ENCODE peak calls at places on chromosomes 13 and 19, in four cellular contexts. M, N, E and T are unnamed samples.
A peak's percentile ranks its signal among the peaks of the same experiment; 100 is the strongest.

GRCh38 chr19:7527516-7528191 is 5.2 kb downstream of the MCOLN1 start:
- DNase-seq in N (no peak), E (no peak), M (no peak), T (no peak)

GRCh38 chr13:20174656-20175405 is 14.0 kb upstream of the GJA3 start:
- DNase-seq in M (no peak), E (no peak), N (peak; percentile 95), T (no peak)

GRCh38 chr13:113835461-113836274 is 28.2 kb downstream of the GAS6 start:
- DNase-seq in E (no peak), M (no peak), N (no peak), T (no peak)

GRCh38 chr13:25489238-25489637 is 117.5 kb downstream of the ATP8A2 start:
- DNase-seq in E (peak; percentile 29), M (no peak), N (no peak), T (no peak)

GRCh38 chr13:27379694-27380596 is 44.5 kb upstream of the GTF3A start:
- DNase-seq in E (no peak), M (peak; percentile 95), N (peak; percentile 39), T (no peak)

GRCh38 chr13:63305641-63306133 is 1890.0 kb upstream of the PCDH20 start:
- DNase-seq in E (no peak), N (no peak), M (no peak), T (no peak)

GRCh38 chr19:50812474-50812873 is 11.1 kb downstream of the KLK1 start:
- DNase-seq in N (no peak), M (no peak), E (no peak), T (no peak)

GRCh38 chr19:2335848-2336247 is 7.4 kb downstream of the SPPL2B start:
- DNase-seq in N (no peak), E (no peak), M (no peak), T (no peak)

GRCh38 chr19:2982556-2982955 is 5.2 kb downstream of the TLE6 start:
- DNase-seq in M (no peak), E (no peak), N (no peak), T (no peak)

GRCh38 chr19:17329061-17329767 is 5.4 kb downstream of the ANO8 start:
- DNase-seq in E (no peak), M (peak; percentile 77), N (no peak), T (no peak)

GRCh38 chr19:47253467-47253881 is 2.9 kb upstream of the CCDC9 start:
- DNase-seq in M (no peak), N (peak; percentile 63), E (no peak), T (no peak)

GRCh38 chr13:36531746-36532486 is 99.6 kb downstream of the CCNA1 start:
- DNase-seq in E (no peak), N (no peak), M (no peak), T (no peak)

GRCh38 chr13:83508905-83509304 is 373.4 kb downstream of the SLITRK1 start:
- DNase-seq in M (no peak), N (no peak), E (no peak), T (no peak)

GRCh38 chr19:55581828-55582223 is 1.2 kb upstream of the ZNF579 start:
- DNase-seq in E (no peak), M (no peak), N (peak; percentile 90), T (no peak)

GRCh38 chr13:113129921-113130750 is 7.5 kb downstream of the F10 start:
- DNase-seq in N (no peak), E (no peak), M (no peak), T (no peak)

GRCh38 chr19:7250057-7250596 is 44.1 kb downstream of the INSR start:
- DNase-seq in E (no peak), N (no peak), M (no peak), T (no peak)

GRCh38 chr19:17209126-17210036 is 5.8 kb upstream of the USE1 start:
- DNase-seq in M (peak; percentile 100), E (no peak), N (peak; percentile 71), T (peak; percentile 6)

GRCh38 chr19:6038634-6039405 is 60.9 kb upstream of the RANBP3 start:
- DNase-seq in E (no peak), M (no peak), N (no peak), T (no peak)

GRCh38 chr13:42720116-42720857 is 61.1 kb upstream of the FAM216B start:
- DNase-seq in E (no peak), N (peak; percentile 62), M (no peak), T (no peak)

GRCh38 chr19:30180691-30181090 is 191.5 kb upstream of the ZNF536 start:
- DNase-seq in E (no peak), M (no peak), N (no peak), T (no peak)

GRCh38 chr13:35552172-35552844 is 75.8 kb upstream of the MAB21L1 start:
- DNase-seq in N (no peak), E (no peak), M (no peak), T (no peak)

GRCh38 chr13:31773538-31773937 is 34.2 kb downstream of the RXFP2 start:
- DNase-seq in E (no peak), N (no peak), M (no peak), T (no peak)

GRCh38 chr19:2602391-2603181 is 99.9 kb downstream of the GNG7 start:
- DNase-seq in E (peak; percentile 50), M (peak; percentile 80), N (no peak), T (peak; percentile 41)

GRCh38 chr13:95136638-95137037 is 164.6 kb downstream of the ABCC4 start:
- DNase-seq in M (no peak), N (no peak), E (no peak), T (no peak)

GRCh38 chr13:23921451-23921888 is 24.2 kb upstream of the C1QTNF9B start:
- DNase-seq in E (peak; percentile 71), N (peak; percentile 62), M (no peak), T (peak; percentile 4)

GRCh38 chr19:46728208-46728607 is 11.3 kb upstream of the PRKD2 start:
- DNase-seq in N (no peak), M (no peak), E (no peak), T (no peak)

GRCh38 chr13:92547256-92547655 is 679.4 kb upstream of the GPC6 start:
- DNase-seq in M (no peak), E (no peak), N (no peak), T (no peak)

GRCh38 chr13:106619688-106620555 is 52.0 kb upstream of the ARGLU1 start:
- DNase-seq in E (peak; percentile 79), M (no peak), N (peak; percentile 39), T (peak; percentile 6)

GRCh38 chr19:33674575-33675367 is 53.0 kb downstream of the CHST8 start:
- DNase-seq in E (no peak), N (no peak), M (no peak), T (no peak)

GRCh38 chr19:38664503-38665211 is 17.2 kb downstream of the ACTN4 start:
- DNase-seq in N (no peak), E (no peak), M (no peak), T (no peak)

GRCh38 chr19:33529094-33529676 is 7.6 kb upstream of the PEPD start:
- DNase-seq in M (no peak), E (no peak), N (no peak), T (no peak)

GRCh38 chr13:49638416-49639072 is 10.2 kb downstream of the ARL11 start:
- DNase-seq in M (no peak), N (no peak), E (no peak), T (no peak)

GRCh38 chr13:37403776-37404497 is 194.6 kb downstream of the POSTN start:
- DNase-seq in N (no peak), M (no peak), E (no peak), T (no peak)